ENCODE peak calls at places on chromosomes 13 and 19, in six cellular contexts. One of them, this sample, is unnamed.

GRCh38 chr19:35347171-35347929 is at the start of gene FFAR1:
- ATAC-seq in A549: no peak
- ATAC-seq in CD4-positive, alpha-beta T cell: peak; percentile 78
- ATAC-seq in CD8-positive, alpha-beta T cell: peak; percentile 74
- ATAC-seq in left colon: no peak
- ATAC-seq in right cardiac atrium: no peak
- ATAC-seq in this sample: peak; percentile 62

GRCh38 chr13:32022292-32022691 is 9.3 kb upstream of the FRY start:
- ATAC-seq in A549: no peak
- ATAC-seq in CD4-positive, alpha-beta T cell: no peak
- ATAC-seq in CD8-positive, alpha-beta T cell: no peak
- ATAC-seq in left colon: no peak
- ATAC-seq in right cardiac atrium: peak; percentile 89
- ATAC-seq in this sample: no peak

GRCh38 chr13:33284916-33285315 is 639 bp downstream of the STARD13 start:
- ATAC-seq in A549: peak; percentile 46
- ATAC-seq in CD4-positive, alpha-beta T cell: no peak
- ATAC-seq in CD8-positive, alpha-beta T cell: no peak
- ATAC-seq in left colon: peak; percentile 28
- ATAC-seq in right cardiac atrium: peak; percentile 33
- ATAC-seq in this sample: no peak

GRCh38 chr13:79589605-79590511 is 108.9 kb downstream of the NDFIP2 start:
- ATAC-seq in A549: no peak
- ATAC-seq in CD4-positive, alpha-beta T cell: no peak
- ATAC-seq in CD8-positive, alpha-beta T cell: no peak
- ATAC-seq in left colon: peak; percentile 37
- ATAC-seq in right cardiac atrium: peak; percentile 18
- ATAC-seq in this sample: no peak

GRCh38 chr19:46784262-46785053 is 3.9 kb downstream of the SLC1A5 start:
- ATAC-seq in A549: peak; percentile 67
- ATAC-seq in CD4-positive, alpha-beta T cell: no peak
- ATAC-seq in CD8-positive, alpha-beta T cell: no peak
- ATAC-seq in left colon: peak; percentile 68
- ATAC-seq in right cardiac atrium: peak; percentile 28
- ATAC-seq in this sample: peak; percentile 36

GRCh38 chr13:111262281-111262680 is 58.2 kb upstream of the TEX29 start:
- ATAC-seq in A549: no peak
- ATAC-seq in CD4-positive, alpha-beta T cell: no peak
- ATAC-seq in CD8-positive, alpha-beta T cell: no peak
- ATAC-seq in left colon: no peak
- ATAC-seq in right cardiac atrium: no peak
- ATAC-seq in this sample: no peak

GRCh38 chr13:107866007-107866665 is 349.2 kb downstream of the LIG4 start:
- ATAC-seq in A549: peak; percentile 37
- ATAC-seq in CD4-positive, alpha-beta T cell: no peak
- ATAC-seq in CD8-positive, alpha-beta T cell: no peak
- ATAC-seq in left colon: no peak
- ATAC-seq in right cardiac atrium: peak; percentile 51
- ATAC-seq in this sample: no peak

GRCh38 chr19:1400281-1401137 is 833 bp downstream of the GAMT start:
- ATAC-seq in A549: peak; percentile 33
- ATAC-seq in CD4-positive, alpha-beta T cell: peak; percentile 39
- ATAC-seq in CD8-positive, alpha-beta T cell: peak; percentile 43
- ATAC-seq in left colon: peak; percentile 7
- ATAC-seq in right cardiac atrium: peak; percentile 65
- ATAC-seq in this sample: no peak

GRCh38 chr19:16886305-16886880 is 2.4 kb upstream of the F2RL3 start:
- ATAC-seq in A549: peak; percentile 45
- ATAC-seq in CD4-positive, alpha-beta T cell: no peak
- ATAC-seq in CD8-positive, alpha-beta T cell: no peak
- ATAC-seq in left colon: peak; percentile 67
- ATAC-seq in right cardiac atrium: peak; percentile 88
- ATAC-seq in this sample: no peak

GRCh38 chr13:50990540-50991506 is 81.2 kb downstream of the RNASEH2B start:
- ATAC-seq in A549: no peak
- ATAC-seq in CD4-positive, alpha-beta T cell: no peak
- ATAC-seq in CD8-positive, alpha-beta T cell: no peak
- ATAC-seq in left colon: no peak
- ATAC-seq in right cardiac atrium: peak; percentile 87
- ATAC-seq in this sample: no peak

GRCh38 chr13:70568571-70568970 is 460.3 kb upstream of the KLHL1 start:
- ATAC-seq in A549: no peak
- ATAC-seq in CD4-positive, alpha-beta T cell: no peak
- ATAC-seq in CD8-positive, alpha-beta T cell: no peak
- ATAC-seq in left colon: peak; percentile 55
- ATAC-seq in right cardiac atrium: no peak
- ATAC-seq in this sample: no peak

GRCh38 chr19:48552406-48553322 is 692 bp downstream of the SULT2B1 start:
- ATAC-seq in A549: peak; percentile 1
- ATAC-seq in CD4-positive, alpha-beta T cell: no peak
- ATAC-seq in CD8-positive, alpha-beta T cell: no peak
- ATAC-seq in left colon: no peak
- ATAC-seq in right cardiac atrium: no peak
- ATAC-seq in this sample: no peak

GRCh38 chr19:5934779-5935472 is 20.9 kb downstream of the CAPS start:
- ATAC-seq in A549: no peak
- ATAC-seq in CD4-positive, alpha-beta T cell: no peak
- ATAC-seq in CD8-positive, alpha-beta T cell: no peak
- ATAC-seq in left colon: no peak
- ATAC-seq in right cardiac atrium: peak; percentile 60
- ATAC-seq in this sample: no peak

GRCh38 chr19:42282810-42283247 is 13.8 kb downstream of the CIC start:
- ATAC-seq in A549: no peak
- ATAC-seq in CD4-positive, alpha-beta T cell: no peak
- ATAC-seq in CD8-positive, alpha-beta T cell: no peak
- ATAC-seq in left colon: no peak
- ATAC-seq in right cardiac atrium: no peak
- ATAC-seq in this sample: no peak

GRCh38 chr13:98286814-98287213 is 109.7 kb upstream of the RNF113B start:
- ATAC-seq in A549: no peak
- ATAC-seq in CD4-positive, alpha-beta T cell: no peak
- ATAC-seq in CD8-positive, alpha-beta T cell: no peak
- ATAC-seq in left colon: no peak
- ATAC-seq in right cardiac atrium: no peak
- ATAC-seq in this sample: no peak

GRCh38 chr13:105936816-105937215 is 598.6 kb downstream of the EFNB2 start:
- ATAC-seq in A549: no peak
- ATAC-seq in CD4-positive, alpha-beta T cell: no peak
- ATAC-seq in CD8-positive, alpha-beta T cell: no peak
- ATAC-seq in left colon: no peak
- ATAC-seq in right cardiac atrium: no peak
- ATAC-seq in this sample: no peak

GRCh38 chr19:47312366-47313006 is 2.8 kb downstream of the C5AR1 start:
- ATAC-seq in A549: no peak
- ATAC-seq in CD4-positive, alpha-beta T cell: no peak
- ATAC-seq in CD8-positive, alpha-beta T cell: no peak
- ATAC-seq in left colon: no peak
- ATAC-seq in right cardiac atrium: no peak
- ATAC-seq in this sample: no peak

GRCh38 chr13:46561691-46562090 is 8.7 kb downstream of the LRCH1 start:
- ATAC-seq in A549: no peak
- ATAC-seq in CD4-positive, alpha-beta T cell: no peak
- ATAC-seq in CD8-positive, alpha-beta T cell: no peak
- ATAC-seq in left colon: peak; percentile 69
- ATAC-seq in right cardiac atrium: no peak
- ATAC-seq in this sample: no peak

GRCh38 chr13:21152251-21152899 is 24.0 kb downstream of the SKA3 start:
- ATAC-seq in A549: no peak
- ATAC-seq in CD4-positive, alpha-beta T cell: no peak
- ATAC-seq in CD8-positive, alpha-beta T cell: no peak
- ATAC-seq in left colon: no peak
- ATAC-seq in right cardiac atrium: no peak
- ATAC-seq in this sample: no peak